ENCODE peak calls at places on chromosomes 3 and 15, in seven cellular contexts. A is lower lobe of right lung, S is epithelial cell of esophagus, U is BJ, T is heart right ventricle, K is uterus, Z is cardiac muscle cell. N is an unnamed sample.

GRCh38 chr3:192819001-192819569 is 91.7 kb upstream of the FGF12 start:
- DNase-seq in T (no peak), K (no peak), A (no peak), U (no peak), S (peak), Z (peak), N (peak)

GRCh38 chr3:123884258-123884831 is at the start of gene MYLK:
- DNase-seq in A (peak), U (peak), K (peak), S (peak), Z (peak), T (peak), N (peak)

GRCh38 chr3:49781415-49782199 is 4.7 kb downstream of the IP6K1 start:
- DNase-seq in Z (no peak), A (no peak), T (no peak), S (no peak), K (no peak), U (no peak), N (no peak)

GRCh38 chr3:184382326-184383032 is 2.6 kb downstream of the CHRD start:
- DNase-seq in T (no peak), A (no peak), K (no peak), Z (no peak), U (no peak), S (no peak), N (no peak)

GRCh38 chr3:110618512-110619226 is 452.9 kb upstream of the NECTIN3 start:
- DNase-seq in K (no peak), Z (no peak), S (no peak), T (no peak), U (no peak), A (no peak), N (no peak)

GRCh38 chr3:3200632-3201212 is 21.2 kb upstream of the CRBN start:
- DNase-seq in S (peak), Z (peak), T (peak), A (no peak), K (peak), U (no peak), N (peak)

GRCh38 chr15:42141795-42142667 is 14.4 kb downstream of the PLA2G4F start:
- DNase-seq in S (no peak), Z (no peak), K (no peak), T (no peak), A (no peak), U (no peak), N (no peak)

GRCh38 chr15:91782221-91782620 is 71.3 kb upstream of the SLCO3A1 start:
- DNase-seq in U (no peak), Z (no peak), T (peak), A (no peak), K (no peak), S (no peak), N (no peak)

GRCh38 chr3:37266809-37267208 is 92.4 kb upstream of the LRRFIP2 start:
- DNase-seq in A (no peak), Z (no peak), T (no peak), K (no peak), S (no peak), U (no peak), N (no peak)

GRCh38 chr3:123804676-123805075 is 79.5 kb downstream of the MYLK start:
- DNase-seq in T (no peak), Z (no peak), U (no peak), S (no peak), A (no peak), K (no peak), N (no peak)

GRCh38 chr15:61522375-61522774 is 293.3 kb upstream of the RORA start:
- DNase-seq in K (no peak), T (no peak), U (no peak), Z (no peak), A (no peak), S (no peak), N (no peak)

GRCh38 chr3:120396469-120396868 is 47.3 kb upstream of the LRRC58 start:
- DNase-seq in K (no peak), A (no peak), U (no peak), S (no peak), T (no peak), Z (no peak), N (no peak)

GRCh38 chr15:31352911-31353811 is 26.5 kb downstream of the KLF13 start:
- DNase-seq in K (peak), S (no peak), A (peak), Z (peak), U (peak), T (peak), N (peak)

GRCh38 chr3:27216955-27217552 is 152.1 kb downstream of the NEK10 start:
- DNase-seq in S (peak), K (no peak), Z (no peak), U (no peak), A (no peak), T (no peak), N (peak)

GRCh38 chr3:109973733-109974132 is 636.4 kb upstream of the DPPA4 start:
- DNase-seq in K (no peak), Z (peak), S (peak), T (no peak), U (no peak), A (no peak), N (peak)

GRCh38 chr3:126522363-126522788 is 1.6 kb upstream of the CHST13 start:
- DNase-seq in A (peak), S (peak), T (peak), K (peak), U (no peak), Z (peak), N (peak)

GRCh38 chr3:124845406-124845805 is 41.8 kb downstream of the ITGB5 start:
- DNase-seq in Z (no peak), K (peak), S (peak), A (no peak), T (peak), U (peak), N (peak)

DNA sequence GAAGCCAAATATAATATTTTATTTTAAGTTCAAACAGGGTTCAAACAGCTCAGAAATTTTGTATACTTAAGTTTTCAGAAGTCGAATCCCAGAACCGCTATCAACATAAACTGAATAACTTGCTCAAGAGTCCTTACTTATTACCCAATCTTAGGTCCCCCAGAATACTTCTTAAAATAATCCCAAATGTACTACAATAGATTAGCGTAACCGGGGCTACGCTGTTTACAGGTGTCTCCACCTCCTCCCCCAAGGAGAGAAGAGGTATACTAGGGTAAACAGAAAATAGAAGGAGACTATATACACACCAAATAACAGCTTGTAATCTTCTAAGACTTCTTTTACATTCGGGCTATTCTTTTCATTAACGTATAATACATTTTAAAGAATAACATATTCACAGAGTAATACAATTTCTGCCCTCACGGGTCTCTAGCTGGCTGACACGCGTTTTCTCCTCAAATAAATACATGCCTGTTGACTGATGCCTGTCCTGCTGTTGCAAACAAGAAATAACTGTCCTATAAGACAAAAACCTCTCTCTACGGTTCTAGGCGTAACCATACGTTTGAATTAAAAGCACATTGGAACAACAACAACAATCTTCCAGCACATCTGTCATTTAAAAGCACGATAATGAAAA is 1.3 kb downstream of the DENND4A start:
- DNase-seq in K (no peak), A (no peak), Z (no peak), T (no peak), S (peak), U (no peak), N (peak)
- H3K4me3 ChIP-seq in K (peak), A (peak), Z (peak), T (peak), S (peak), U (peak), N (peak)

DNA sequence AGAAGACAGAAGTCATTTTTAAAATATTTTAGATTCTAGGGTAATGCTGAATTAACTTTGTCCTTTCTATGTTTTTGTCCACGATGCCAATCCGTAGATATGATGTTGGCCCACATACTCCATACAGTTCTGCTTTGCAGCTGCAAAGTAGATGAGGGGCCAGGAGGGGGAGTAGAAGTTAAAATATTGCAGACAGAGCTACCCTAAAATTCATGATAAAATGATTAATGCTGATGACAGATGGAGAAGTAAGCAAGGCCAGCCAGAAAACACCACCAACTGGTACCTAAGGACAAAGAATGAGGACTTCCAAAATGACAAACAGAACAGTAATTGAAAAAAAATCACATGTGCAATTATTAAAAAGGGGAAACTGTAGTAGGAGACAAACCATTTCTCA is 756.6 kb upstream of the ARPP21 start:
- DNase-seq in A (no peak), S (no peak), K (no peak), T (no peak), U (no peak), Z (peak), N (no peak)
- TF ChIP-seq CTCF in A (no peak), S (no peak), K (no peak), T (peak), U (no peak), Z (peak), N (no peak)

GRCh38 chr15:44694416-44694815 is 16.7 kb downstream of the PATL2 start:
- DNase-seq in A (no peak), Z (no peak), T (no peak), K (no peak), U (no peak), S (no peak), N (no peak)

GRCh38 chr15:44692659-44693058 is 18.5 kb downstream of the PATL2 start:
- DNase-seq in Z (no peak), K (no peak), U (no peak), S (no peak), A (no peak), T (no peak), N (no peak)

GRCh38 chr15:44697014-44697413 is 14.1 kb downstream of the PATL2 start:
- DNase-seq in K (no peak), T (no peak), S (no peak), Z (no peak), U (no peak), A (no peak), N (no peak)

GRCh38 chr15:44695274-44695673 is 15.8 kb downstream of the PATL2 start:
- DNase-seq in U (no peak), S (no peak), A (no peak), K (no peak), T (no peak), Z (no peak), N (no peak)

DNA sequence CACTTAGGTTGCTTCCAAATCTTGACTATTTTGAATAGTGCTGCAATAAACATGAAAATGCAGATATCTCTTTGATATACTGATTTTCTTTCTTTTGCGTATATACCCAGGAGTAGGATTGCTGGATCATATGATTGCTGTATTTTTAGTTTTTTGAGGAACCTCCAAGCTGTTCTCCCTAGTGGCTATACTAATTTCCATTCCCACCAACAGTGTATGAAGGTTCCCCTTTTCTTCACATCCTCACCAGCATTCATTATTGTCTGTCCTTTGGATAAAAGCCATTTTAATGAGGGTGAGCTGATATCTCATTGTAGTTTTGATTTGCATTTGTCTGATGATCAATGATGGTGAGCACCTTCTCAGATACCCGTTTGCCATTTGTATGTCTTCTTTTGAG is 12.5 kb downstream of the PATL2 start:
- DNase-seq in U (no peak), T (no peak), K (no peak), A (no peak), Z (no peak), S (no peak), N (no peak)
- H3K4me3 ChIP-seq in U (no peak), T (no peak), K (no peak), A (no peak), Z (no peak), S (no peak), N (no peak)

DNA sequence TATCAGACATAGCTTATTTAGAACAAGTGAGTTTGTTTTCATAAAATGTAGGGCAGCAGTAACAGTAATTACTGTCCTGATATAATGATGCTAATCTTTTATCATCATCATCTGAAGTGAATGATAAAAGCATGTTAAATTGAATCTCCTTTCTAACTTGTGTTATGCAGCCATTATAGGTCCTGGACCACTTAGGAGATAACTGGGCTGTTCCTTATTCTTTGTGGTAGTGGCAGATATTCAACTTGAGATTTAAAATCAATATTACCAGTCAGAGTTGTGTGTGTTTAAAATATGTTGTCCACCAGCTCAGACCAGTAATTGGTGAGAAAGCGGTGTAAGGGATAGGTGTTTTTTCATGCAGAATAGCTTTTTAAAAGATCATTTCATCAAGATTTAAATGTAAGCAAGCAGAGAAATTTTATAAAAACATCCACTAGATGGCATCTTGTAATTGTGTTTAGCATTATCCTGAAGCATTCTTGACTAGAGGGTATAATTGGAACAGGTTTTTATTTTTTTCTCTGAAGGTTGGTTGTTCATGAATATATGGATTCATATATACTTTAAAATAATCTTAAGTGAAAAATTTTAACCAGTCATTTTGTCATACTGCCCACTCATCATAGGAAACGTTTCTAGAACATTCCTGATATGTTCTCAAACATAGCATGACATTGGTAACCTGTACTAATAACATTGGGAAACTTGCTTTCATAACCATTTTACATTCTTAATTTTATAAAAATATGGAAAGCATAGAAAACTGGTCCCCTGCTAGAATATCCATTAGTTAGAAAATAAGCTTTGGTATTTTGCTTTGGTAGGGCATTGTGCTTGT is 153.9 kb downstream of the BBX start:
- DNase-seq in T (no peak), A (no peak), U (no peak), Z (peak), K (no peak), S (peak), N (no peak)
- TF ChIP-seq CTCF in T (peak), A (peak), U (peak), Z (peak), K (peak), S (peak), N (peak)

GRCh38 chr3:39980021-39980420 is 170.6 kb downstream of the MYRIP start:
- DNase-seq in A (no peak), K (no peak), Z (no peak), S (no peak), T (peak), U (no peak), N (no peak)
- H3K4me3 ChIP-seq in A (no peak), K (no peak), Z (no peak), S (no peak), T (no peak), U (no peak), N (no peak)

GRCh38 chr3:139434764-139435291 is 41.5 kb downstream of the RBP2 start:
- DNase-seq in U (peak), Z (no peak), K (no peak), S (peak), T (no peak), A (no peak), N (peak)
- TF ChIP-seq CTCF in U (no peak), Z (no peak), K (no peak), S (peak), T (no peak), A (no peak), N (no peak)

GRCh38 chr3:150041877-150042276 is 71.2 kb upstream of the PFN2 start:
- DNase-seq in S (no peak), K (no peak), Z (no peak), T (no peak), U (no peak), A (no peak), N (no peak)

GRCh38 chr3:150035910-150036661 is 65.4 kb upstream of the PFN2 start:
- DNase-seq in U (no peak), A (no peak), Z (no peak), T (no peak), S (no peak), K (no peak), N (no peak)

GRCh38 chr3:150040097-150040496 is 69.4 kb upstream of the PFN2 start:
- DNase-seq in Z (no peak), A (no peak), T (no peak), S (no peak), K (no peak), U (no peak), N (no peak)

GRCh38 chr3:150036780-150037179 is 66.1 kb upstream of the PFN2 start:
- DNase-seq in S (no peak), Z (no peak), A (no peak), U (no peak), K (no peak), T (no peak), N (no peak)

DNA sequence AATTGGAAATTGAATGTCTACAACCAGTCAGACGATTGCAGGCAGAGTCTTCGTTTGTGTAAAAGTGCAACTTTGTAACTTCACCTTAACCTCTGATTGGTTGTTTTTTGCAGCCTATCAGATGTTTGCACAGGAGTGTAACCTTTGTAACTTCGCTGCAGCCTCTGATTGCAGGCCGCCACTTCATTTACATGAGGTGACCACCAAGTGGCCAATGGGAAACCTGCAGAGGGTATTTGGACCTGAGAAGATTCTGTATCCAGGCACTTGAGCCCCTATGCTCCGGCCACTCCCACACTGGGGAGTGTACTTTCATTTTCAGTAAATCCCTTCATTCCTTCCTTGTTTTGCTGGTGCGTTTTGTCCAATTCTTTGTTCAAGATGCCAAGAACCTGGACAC is 68.1 kb upstream of the PFN2 start:
- DNase-seq in S (no peak), Z (no peak), T (no peak), A (no peak), K (no peak), U (no peak), N (no peak)
- H3K4me3 ChIP-seq in S (no peak), Z (no peak), T (no peak), A (no peak), K (no peak), U (no peak), N (no peak)

GRCh38 chr3:143573904-143574303 is 274.4 kb downstream of the SLC9A9 start:
- DNase-seq in A (no peak), K (no peak), S (no peak), U (no peak), T (no peak), Z (no peak), N (no peak)

GRCh38 chr3:143576568-143577270 is 271.5 kb downstream of the SLC9A9 start:
- DNase-seq in K (no peak), A (no peak), U (no peak), T (no peak), Z (peak), S (no peak), N (no peak)

GRCh38 chr3:143574933-143575332 is 273.3 kb downstream of the SLC9A9 start:
- DNase-seq in K (no peak), T (no peak), Z (no peak), A (no peak), U (no peak), S (no peak), N (no peak)

GRCh38 chr3:143567823-143568222 is 280.4 kb downstream of the SLC9A9 start:
- DNase-seq in S (no peak), U (no peak), T (no peak), A (no peak), Z (no peak), K (no peak), N (no peak)

GRCh38 chr3:143571548-143571947 is 276.7 kb downstream of the SLC9A9 start:
- DNase-seq in T (no peak), A (no peak), Z (no peak), U (no peak), K (no peak), S (no peak), N (no peak)
- TF ChIP-seq CTCF in T (no peak), A (no peak), Z (no peak), U (no peak), K (no peak), S (no peak), N (no peak)

GRCh38 chr15:77541421-77542181 is 91.1 kb downstream of the LINGO1 start:
- DNase-seq in K (no peak), A (peak), U (no peak), Z (no peak), S (no peak), T (peak), N (peak)
- H3K4me3 ChIP-seq in K (no peak), A (no peak), U (no peak), Z (no peak), S (no peak), T (no peak), N (no peak)

DNA sequence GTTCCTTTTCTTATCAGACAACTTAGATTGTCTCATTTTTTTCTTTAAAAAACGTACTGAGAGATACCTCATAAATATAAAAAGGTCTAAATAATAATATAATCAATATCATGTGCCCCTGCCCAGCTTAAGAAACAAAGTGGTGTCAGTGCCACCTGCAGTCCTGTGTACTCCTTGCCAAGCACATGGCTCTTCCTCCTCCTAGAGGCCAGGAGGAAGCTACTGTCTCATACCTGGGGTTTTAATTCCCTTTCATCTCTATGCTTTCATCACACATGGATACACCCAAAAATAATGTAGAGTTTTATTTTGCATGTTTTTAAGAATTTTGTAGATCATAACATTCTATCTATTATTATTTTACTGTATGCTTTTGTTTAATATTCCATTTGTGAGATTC is 98.6 kb upstream of the C15orf61 start:
- DNase-seq in Z (no peak), T (no peak), K (no peak), U (no peak), S (no peak), A (no peak), N (no peak)
- TF ChIP-seq CTCF in Z (no peak), T (no peak), K (no peak), U (no peak), S (peak), A (no peak), N (no peak)